ENCODE peak calls at places on chromosome 11, in nine cellular contexts. Y, W, G, F, Q, U, Z, J and V are unnamed samples.

GRCh38 chr11:26753738-26754504 is 32.1 kb upstream of the SLC5A12 start:
- DNase-seq in Q (no peak), W (peak), G (peak), Y (peak), J (peak), U (no peak), Z (no peak), F (peak), V (no peak)

GRCh38 chr11:1336836-1337646 is 27.6 kb upstream of the TOLLIP start:
- DNase-seq in G (peak), J (no peak), F (no peak), U (peak), Y (no peak), W (no peak), Q (peak), Z (peak), V (peak)

GRCh38 chr11:7471071-7471470 is 14.2 kb upstream of the OLFML1 start:
- DNase-seq in U (no peak), Q (no peak), F (no peak), J (no peak), W (no peak), Z (no peak), G (no peak), Y (no peak), V (no peak)

GRCh38 chr11:18243783-18244362 is 4.6 kb downstream of the SAA2 start:
- DNase-seq in Q (peak), Z (peak), Y (peak), J (peak), W (peak), U (peak), G (peak), F (peak), V (peak)

GRCh38 chr11:28384418-28384817 is 276.2 kb downstream of the METTL15 start:
- DNase-seq in U (no peak), Y (no peak), Z (no peak), F (peak), J (peak), W (peak), G (no peak), Q (no peak), V (no peak)

GRCh38 chr11:123173040-123173855 is 21.8 kb downstream of the CLMP start:
- DNase-seq in J (peak), U (no peak), Y (no peak), Q (no peak), G (no peak), Z (no peak), W (peak), F (peak), V (no peak)

GRCh38 chr11:125433454-125434121 is 62.5 kb downstream of the FEZ1 start:
- DNase-seq in Y (peak), Z (no peak), U (peak), F (peak), G (peak), Q (peak), J (peak), W (peak), V (no peak)

GRCh38 chr11:64864473-64865285 is 13.7 kb downstream of the EHD1 start:
- DNase-seq in G (peak), Z (no peak), U (peak), F (peak), Y (no peak), J (peak), Q (peak), W (peak), V (peak)

GRCh38 chr11:117946196-117946841 is 17.1 kb upstream of the TMPRSS13 start:
- DNase-seq in W (no peak), F (no peak), Z (no peak), Y (no peak), J (no peak), G (no peak), U (no peak), Q (no peak), V (no peak)

GRCh38 chr11:63670738-63671321 is 346 bp downstream of the ATL3 start:
- DNase-seq in U (peak), F (peak), J (no peak), Y (peak), G (peak), Q (peak), Z (peak), W (no peak), V (peak)

GRCh38 chr11:29324328-29324727 is 692.5 kb downstream of the KCNA4 start:
- DNase-seq in Y (no peak), J (peak), U (no peak), Q (no peak), W (no peak), Z (no peak), G (no peak), F (no peak), V (no peak)